ENCODE peak calls at places on chromosomes 7 and 10, in nine cellular contexts. C, Y, T, E, F, D, O, X and A are unnamed samples.

GRCh38 chr10:123858039-123858740 is 33.4 kb downstream of the CPXM2 start:
- DNase-seq in C (no peak), Y (no peak), T (no peak), E (no peak), F (no peak), D (no peak), O (peak; percentile 40), X (no peak), A (no peak)

GRCh38 chr10:94687625-94688248 is 4.2 kb downstream of the CYP2C18 start:
- DNase-seq in C (no peak), Y (no peak), T (no peak), E (no peak), F (no peak), D (no peak), O (no peak), X (no peak), A (no peak)

GRCh38 chr10:47409866-47410256 is 25.8 kb upstream of the ZNF488 start:
- DNase-seq in C (no peak), Y (peak; percentile 17), T (no peak), E (no peak), F (no peak), D (no peak), O (no peak), X (peak; percentile 59), A (no peak)

GRCh38 chr7:47454066-47454950 is 127.6 kb downstream of the TNS3 start:
- DNase-seq in C (no peak), Y (no peak), T (no peak), E (no peak), F (no peak), D (no peak), O (no peak), X (peak; percentile 63), A (no peak)

GRCh38 chr10:117461766-117462423 is 80.7 kb upstream of the EMX2 start:
- DNase-seq in C (no peak), Y (no peak), T (peak; percentile 51), E (no peak), F (peak; percentile 48), D (peak; percentile 90), O (no peak), X (no peak), A (no peak)

GRCh38 chr7:151889406-151890354 is 12.8 kb upstream of the PRKAG2 start:
- DNase-seq in C (no peak), Y (no peak), T (no peak), E (no peak), F (no peak), D (no peak), O (no peak), X (no peak), A (no peak)

GRCh38 chr7:7002416-7003062 is 176.5 kb upstream of the CCZ1B start:
- DNase-seq in C (no peak), Y (no peak), T (no peak), E (no peak), F (no peak), D (no peak), O (peak; percentile 95), X (no peak), A (no peak)

GRCh38 chr10:1274098-1274745 is 218.0 kb downstream of the WDR37 start:
- DNase-seq in C (no peak), Y (no peak), T (peak; percentile 27), E (no peak), F (no peak), D (peak; percentile 24), O (no peak), X (no peak), A (no peak)

GRCh38 chr7:135193615-135194081 is 17.7 kb downstream of the WDR91 start:
- DNase-seq in C (no peak), Y (no peak), T (no peak), E (no peak), F (peak; percentile 96), D (no peak), O (no peak), X (no peak), A (no peak)

GRCh38 chr7:139656387-139656786 is 121.4 kb downstream of the HIPK2 start:
- DNase-seq in C (no peak), Y (no peak), T (no peak), E (no peak), F (no peak), D (no peak), O (no peak), X (no peak), A (no peak)

GRCh38 chr7:99707096-99707495 is 27.3 kb upstream of the CYP3A5 start:
- DNase-seq in C (no peak), Y (no peak), T (no peak), E (no peak), F (peak; percentile 26), D (no peak), O (no peak), X (no peak), A (no peak)

GRCh38 chr7:159040146-159040545 is 104.5 kb downstream of the VIPR2 start:
- DNase-seq in C (no peak), Y (no peak), T (no peak), E (no peak), F (no peak), D (no peak), O (no peak), X (no peak), A (no peak)

GRCh38 chr10:78819361-78820006 is 249.3 kb upstream of the ZMIZ1 start:
- DNase-seq in C (no peak), Y (no peak), T (no peak), E (no peak), F (no peak), D (no peak), O (peak; percentile 49), X (no peak), A (no peak)

GRCh38 chr7:28298870-28299484 is 113.3 kb upstream of the CREB5 start:
- DNase-seq in C (no peak), Y (no peak), T (peak; percentile 48), E (no peak), F (peak; percentile 72), D (peak; percentile 20), O (peak; percentile 84), X (no peak), A (no peak)

GRCh38 chr10:3757250-3757637 is 27.8 kb downstream of the KLF6 start:
- DNase-seq in C (no peak), Y (no peak), T (no peak), E (no peak), F (no peak), D (no peak), O (no peak), X (no peak), A (no peak)

GRCh38 chr7:12490105-12490688 is 80.3 kb upstream of the SCIN start:
- DNase-seq in C (no peak), Y (no peak), T (no peak), E (no peak), F (peak; percentile 51), D (no peak), O (peak; percentile 79), X (no peak), A (peak; percentile 4)